ENCODE peak calls at places on chromosomes 4 and X, in nine cellular contexts. P is right atrium auricular region, V is lower lobe of right lung, J is endothelial cell of umbilical vein, X is cardiac muscle cell, A is trophoblast cell, L is colonic mucosa, F is neuronal stem cell, T is SK-N-SH. C is an unnamed sample. For H3K4me1, the result is how much of the 10 kb centered on the place peaks cover.

GRCh38 chr4:3716034-3716875 is 49.9 kb upstream of the ADRA2C start:
- DNase-seq in P (no peak), V (peak), J (no peak), X (no peak), A (no peak), L (no peak), F (no peak), T (no peak), C (no peak)

GRCh38 chr4:172892300-172892699 is 276.3 kb upstream of the GALNT7 start:
- DNase-seq in P (no peak), V (no peak), J (peak), X (no peak), A (peak), L (peak), F (no peak), T (no peak), C (no peak)

GRCh38 chr4:55475394-55476243 is 71.1 kb downstream of the CLOCK start:
- DNase-seq in P (no peak), V (no peak), J (peak), X (no peak), A (no peak), L (no peak), F (no peak), T (no peak), C (no peak)

GRCh38 chrX:133350751-133351150 is 64.5 kb downstream of the GPC4 start:
- DNase-seq in P (peak), V (peak), J (no peak), X (no peak), A (no peak), L (peak), F (no peak), T (no peak), C (peak)

GRCh38 chr4:173696551-173696950 is 166.5 kb upstream of the HAND2 start:
- DNase-seq in P (no peak), V (no peak), J (no peak), X (no peak), A (no peak), L (no peak), F (no peak), T (no peak), C (no peak)

GRCh38 chr4:5751918-5752802 is 41.2 kb downstream of the EVC start:
- DNase-seq in P (peak), V (no peak), J (peak), X (no peak), A (no peak), L (peak), F (peak), T (no peak), C (no peak)

GRCh38 chrX:99301990-99302389 is 1108.1 kb downstream of the PCDH19 start:
- DNase-seq in P (no peak), V (no peak), J (no peak), X (peak), A (peak), L (no peak), F (peak), T (peak), C (no peak)

GRCh38 chr4:48173055-48173991 is 39.3 kb upstream of the TXK start:
- DNase-seq in P (no peak), V (no peak), J (peak), X (no peak), A (peak), L (no peak), F (no peak), T (no peak), C (no peak)

GRCh38 chrX:53716328-53717088 is 30.0 kb upstream of the HUWE1 start:
- DNase-seq in P (no peak), V (no peak), J (peak), X (no peak), A (no peak), L (no peak), F (no peak), T (no peak), C (no peak)

GRCh38 chr4:158094413-158095110 is 78.3 kb downstream of the GASK1B start:
- DNase-seq in P (no peak), V (no peak), J (peak), X (no peak), A (peak), L (no peak), F (no peak), T (no peak), C (peak)

GRCh38 chrX:101260435-101260834 is 30.7 kb downstream of the TAF7L start:
- DNase-seq in P (no peak), V (no peak), J (peak), X (peak), A (peak), L (no peak), F (no peak), T (no peak), C (no peak)

GRCh38 chrX:66005832-66006449 is 33.9 kb downstream of the VSIG4 start:
- DNase-seq in P (no peak), V (no peak), J (no peak), X (no peak), A (no peak), L (no peak), F (no peak), T (no peak), C (no peak)

GRCh38 chr4:87049508-87049907 is 114.7 kb downstream of the AFF1 start:
- DNase-seq in P (no peak), V (no peak), J (peak), X (no peak), A (no peak), L (no peak), F (no peak), T (no peak), C (no peak)

GRCh38 chrX:38375888-38376287 is 23.5 kb downstream of the OTC start:
- DNase-seq in P (no peak), V (no peak), J (peak), X (peak), A (peak), L (no peak), F (no peak), T (peak), C (no peak)

GRCh38 chr4:67459164-67459563 is 86.1 kb downstream of the CENPC start:
- DNase-seq in P (no peak), V (no peak), J (no peak), X (no peak), A (no peak), L (no peak), F (no peak), T (no peak), C (no peak)

GRCh38 chr4:24794916-24795665 is at the start of gene SOD3:
- DNase-seq in P (peak), V (peak), J (peak), X (peak), A (peak), L (peak), F (peak), T (no peak), C (peak)

GRCh38 chr4:152983221-152983620 is 47.1 kb downstream of the FHDC1 start:
- DNase-seq in P (no peak), V (no peak), J (no peak), X (peak), A (peak), L (no peak), F (no peak), T (no peak), C (no peak)

GRCh38 chr4:176792348-176793059 is at the start of gene VEGFC:
- DNase-seq in P (no peak), V (peak), J (peak), X (peak), A (peak), L (peak), F (peak), T (peak), C (peak)

GRCh38 chrX:98357146-98357545 is 1473.4 kb downstream of the RPA4 start:
- DNase-seq in P (no peak), V (no peak), J (no peak), X (no peak), A (no peak), L (no peak), F (no peak), T (no peak), C (no peak)

GRCh38 chr4:138867404-138867803 is 148.2 kb upstream of the NOCT start:
- DNase-seq in P (no peak), V (no peak), J (no peak), X (no peak), A (no peak), L (no peak), F (no peak), T (no peak), C (no peak)

GRCh38 chr4:53767503-53767902 is 176.2 kb upstream of the LNX1 start:
- DNase-seq in P (no peak), V (no peak), J (no peak), X (no peak), A (no peak), L (no peak), F (no peak), T (no peak), C (peak)

GRCh38 chr4:182067828-182068227 is 175.4 kb upstream of the TENM3 start:
- DNase-seq in P (no peak), V (no peak), J (no peak), X (no peak), A (no peak), L (no peak), F (no peak), T (no peak), C (no peak)

GRCh38 chr4:17758459-17758858 is 23.0 kb downstream of the FAM184B start:
- DNase-seq in P (no peak), V (no peak), J (no peak), X (no peak), A (no peak), L (no peak), F (no peak), T (no peak), C (no peak)

GRCh38 chr4:65416875-65417274 is 253.4 kb downstream of the EPHA5 start:
- DNase-seq in P (no peak), V (no peak), J (peak), X (no peak), A (no peak), L (peak), F (no peak), T (no peak), C (no peak)

GRCh38 chr4:16225996-16226815 is at the start of gene TAPT1:
- DNase-seq in P (peak), V (peak), J (peak), X (peak), A (peak), L (peak), F (peak), T (peak), C (peak)

GRCh38 chr4:78591404-78591803 is 39.8 kb downstream of the ANXA3 start:
- DNase-seq in P (no peak), V (no peak), J (peak), X (no peak), A (no peak), L (no peak), F (no peak), T (no peak), C (no peak)

GRCh38 chr4:47071863-47072441 is 40.6 kb downstream of the GABRB1 start:
- DNase-seq in P (no peak), V (no peak), J (peak), X (no peak), A (no peak), L (no peak), F (no peak), T (no peak), C (no peak)

GRCh38 chr4:1277667-1278335 is 11.9 kb upstream of the MAEA start:
- DNase-seq in P (no peak), V (no peak), J (no peak), X (no peak), A (peak), L (no peak), F (no peak), T (no peak), C (no peak)

GRCh38 chr4:81896936-81897335 is 425.2 kb upstream of the RASGEF1B start:
- DNase-seq in P (no peak), V (no peak), J (no peak), X (no peak), A (peak), L (no peak), F (no peak), T (no peak), C (no peak)

GRCh38 chr4:128310266-128310697 is 22.7 kb upstream of the PGRMC2 start:
- DNase-seq in P (no peak), V (no peak), J (no peak), X (peak), A (no peak), L (peak), F (peak), T (peak), C (peak)

GRCh38 chr4:112881842-112882241 is 167.6 kb upstream of the ANK2 start:
- DNase-seq in P (no peak), V (no peak), J (no peak), X (no peak), A (no peak), L (no peak), F (no peak), T (no peak), C (no peak)

GRCh38 chrX:1492421-1493012 is 39.8 kb upstream of the ASMTL start:
- DNase-seq in P (peak), V (no peak), J (no peak), X (no peak), A (no peak), L (no peak), F (no peak), T (no peak), C (no peak)

GRCh38 chr4:5137226-5137625 is 85.9 kb downstream of the STK32B start:
- DNase-seq in P (no peak), V (no peak), J (no peak), X (no peak), A (no peak), L (no peak), F (no peak), T (no peak), C (no peak)

GRCh38 chr4:73021634-73022033 is 47.9 kb downstream of the COX18 start:
- DNase-seq in P (no peak), V (no peak), J (peak), X (peak), A (peak), L (no peak), F (no peak), T (peak), C (no peak)

GRCh38 chr4:98468744-98469143 is 189.7 kb downstream of the TSPAN5 start:
- DNase-seq in P (no peak), V (no peak), J (peak), X (no peak), A (no peak), L (no peak), F (no peak), T (no peak), C (no peak)

GRCh38 chrX:150365051-150365952 is 2.2 kb downstream of the MAMLD1 start:
- DNase-seq in P (no peak), V (peak), J (peak), X (peak), A (peak), L (peak), F (peak), T (peak), C (peak)

GRCh38 chr4:20944961-20945360 is 244.7 kb downstream of the PACRGL start:
- DNase-seq in P (no peak), V (no peak), J (no peak), X (no peak), A (peak), L (no peak), F (no peak), T (no peak), C (no peak)

GRCh38 chrX:3743821-3744439 is 30.5 kb upstream of the PRKX start:
- DNase-seq in P (no peak), V (no peak), J (no peak), X (no peak), A (no peak), L (peak), F (no peak), T (no peak), C (no peak)

GRCh38 chrX:151393514-151393913 is 3.5 kb upstream of the VMA21 start:
- DNase-seq in P (no peak), V (no peak), J (no peak), X (no peak), A (peak), L (no peak), F (peak), T (no peak), C (no peak)

DNA sequence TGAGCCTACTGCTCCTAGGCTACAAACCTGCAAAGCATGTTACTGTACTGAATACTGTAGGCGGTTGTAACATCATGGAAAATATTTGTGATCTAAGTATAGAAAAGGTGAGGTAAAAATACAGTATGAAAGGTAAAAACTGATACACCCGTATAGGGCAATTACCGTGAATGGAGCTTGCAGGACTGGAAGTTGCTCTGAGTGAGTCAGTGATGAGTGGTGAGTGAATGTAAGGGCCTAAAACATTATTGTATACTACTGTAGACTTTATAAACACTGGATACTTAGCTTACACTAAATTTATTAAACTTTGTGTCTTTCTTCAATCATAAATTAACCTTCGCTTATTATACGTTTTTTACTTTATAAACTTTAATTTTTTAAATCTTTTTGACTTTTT is 3.7 kb downstream of the KIF4A start:
- DNase-seq in P (no peak), V (no peak), J (no peak), X (no peak), A (no peak), L (no peak), F (no peak), T (no peak), C (no peak)
- H3K27ac ChIP-seq in P (no peak), V (no peak), J (no peak), X (no peak), A (no peak), L (no peak), F (no peak), T (peak), C (no peak)

DNA sequence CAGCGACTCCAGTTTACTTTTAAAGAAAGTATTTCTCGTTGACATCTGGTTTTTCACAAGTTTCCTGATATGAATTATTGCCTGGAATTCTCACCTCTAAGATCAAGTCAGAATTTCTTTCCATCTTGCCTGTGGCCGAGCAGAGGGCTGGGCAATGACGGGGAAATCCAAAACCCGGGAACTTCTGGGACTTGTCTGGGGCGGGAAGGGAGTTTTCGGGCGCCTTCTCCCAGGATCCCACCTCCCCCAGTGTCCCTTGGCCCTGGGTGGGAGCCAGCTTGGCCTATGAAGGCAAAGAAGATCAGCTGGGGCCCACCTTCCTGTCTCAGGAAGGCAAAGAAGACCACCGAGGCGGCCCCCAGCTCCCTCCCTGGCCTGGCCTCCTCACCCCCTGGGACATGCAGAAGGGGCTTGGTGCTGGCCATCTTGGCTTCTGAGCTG is 15.5 kb downstream of the SORCS2 start:
- DNase-seq in P (peak), V (no peak), J (no peak), X (no peak), A (no peak), L (no peak), F (no peak), T (no peak), C (no peak)
- H3K4me1 ChIP-seq in P (under half), V (under half), J (under half), X (under half), A (under half), L (under half), F (under half), T (under half), C (under half)

GRCh38 chr4:88208146-88208545 is 49.7 kb upstream of the ABCG2 start:
- DNase-seq in P (no peak), V (no peak), J (no peak), X (no peak), A (peak), L (no peak), F (no peak), T (no peak), C (no peak)
- H3K27ac ChIP-seq in P (no peak), V (no peak), J (no peak), X (no peak), A (no peak), L (no peak), F (no peak), T (no peak), C (no peak)

GRCh38 chr4:155855897-155856296 is 10.2 kb downstream of the ASIC5 start:
- DNase-seq in P (no peak), V (no peak), J (no peak), X (no peak), A (no peak), L (no peak), F (no peak), T (no peak), C (no peak)
- H3K4me1 ChIP-seq in P (under half), V (under half), J (under half), X (under half), A (under half), L (under half), F (under half), T (under half), C (under half)

GRCh38 chr4:110275871-110276270 is 77.5 kb upstream of the ELOVL6 start:
- DNase-seq in P (no peak), V (no peak), J (no peak), X (no peak), A (no peak), L (no peak), F (no peak), T (no peak), C (no peak)
- H3K27ac ChIP-seq in P (no peak), V (no peak), J (no peak), X (no peak), A (no peak), L (no peak), F (no peak), T (no peak), C (no peak)